ENCODE peak calls at places on chromosomes 7 and 10, in four cellular contexts. T is CD8-positive, alpha-beta T cell; N is neural crest cell; A is GM12865. D is an unnamed sample.

GRCh38 chr10:59335497-59335896 is 26.9 kb downstream of the FAM13C start:
- DNase-seq in A (no peak), T (no peak), N (no peak), D (no peak)

GRCh38 chr10:4909118-4909517 is 54.1 kb upstream of the AKR1C1 start:
- DNase-seq in A (peak; percentile 37), T (no peak), N (no peak), D (no peak)

GRCh38 chr7:72405871-72406270 is 6.3 kb downstream of the CALN1 start:
- DNase-seq in T (no peak), N (no peak), A (no peak), D (no peak)

GRCh38 chr10:47450442-47450841 is 33.5 kb downstream of the ANXA8 start:
- DNase-seq in N (no peak), A (no peak), T (no peak), D (no peak)

GRCh38 chr10:125633517-125633999 is 49.4 kb downstream of the TEX36 start:
- DNase-seq in N (no peak), A (no peak), T (no peak), D (no peak)

GRCh38 chr7:51150193-51150592 is 166.4 kb downstream of the COBL start:
- DNase-seq in A (no peak), N (no peak), T (no peak), D (no peak)

GRCh38 chr10:88386204-88386877 is 196.8 kb downstream of the RNLS start:
- DNase-seq in T (no peak), N (no peak), A (peak; percentile 83), D (no peak)

GRCh38 chr10:86603256-86603655 is 51.1 kb upstream of the OPN4 start:
- DNase-seq in A (no peak), N (no peak), T (no peak), D (no peak)

GRCh38 chr7:87926581-87927461 is 7.2 kb upstream of the ADAM22 start:
- DNase-seq in T (no peak), N (no peak), A (peak; percentile 97), D (no peak)

GRCh38 chr7:14016950-14017349 is 27.5 kb upstream of the ETV1 start:
- DNase-seq in A (no peak), N (no peak), T (no peak), D (no peak)

GRCh38 chr7:66778201-66778600 is 37.7 kb downstream of the RABGEF1 start:
- DNase-seq in T (no peak), A (no peak), N (no peak), D (no peak)

GRCh38 chr7:81285142-81285871 is 366.5 kb upstream of the SEMA3C start:
- DNase-seq in T (no peak), A (no peak), N (no peak), D (no peak)

GRCh38 chr10:79322616-79323566 is 24.4 kb upstream of the PPIF start:
- DNase-seq in T (peak; percentile 68), N (no peak), A (peak; percentile 82), D (no peak)

GRCh38 chr10:131155903-131156285 is 155.6 kb downstream of the TCERG1L start:
- DNase-seq in A (no peak), N (no peak), T (no peak), D (no peak)

GRCh38 chr7:128869138-128869943 is 6.7 kb downstream of the ATP6V1F start:
- DNase-seq in A (peak; percentile 70), N (peak; percentile 36), T (no peak), D (peak; percentile 37)

GRCh38 chr7:157441023-157441399 is 104.2 kb downstream of the DNAJB6 start:
- DNase-seq in T (no peak), A (no peak), N (no peak), D (no peak)

GRCh38 chr10:104255244-104255981 is 721 bp downstream of the GSTO1 start:
- DNase-seq in N (no peak), A (peak; percentile 22), T (no peak), D (no peak)

GRCh38 chr10:91511549-91512330 is 101.6 kb downstream of the HECTD2 start:
- DNase-seq in T (no peak), N (no peak), A (peak; percentile 3), D (no peak)

GRCh38 chr10:1652151-1652550 is 85.2 kb downstream of the ADARB2 start:
- DNase-seq in N (no peak), A (no peak), T (no peak), D (no peak)

GRCh38 chr7:139108256-139109187 is 998 bp downstream of the ZC3HAV1 start:
- DNase-seq in A (peak; percentile 47), T (no peak), N (peak; percentile 7), D (peak; percentile 23)

GRCh38 chr10:113872139-113873030 is 17.9 kb downstream of the NHLRC2 start:
- DNase-seq in N (no peak), T (no peak), A (peak; percentile 18), D (no peak)

GRCh38 chr10:69994262-69994661 is 58.4 kb upstream of the MACROH2A2 start:
- DNase-seq in N (no peak), A (peak; percentile 27), T (no peak), D (peak; percentile 13)

GRCh38 chr7:155815332-155816191 is 3.3 kb upstream of the SHH start:
- DNase-seq in T (peak; percentile 49), A (peak; percentile 68), N (peak; percentile 71), D (peak; percentile 85)

GRCh38 chr7:51472017-51472296 is 155.3 kb upstream of the COBL start:
- DNase-seq in N (no peak), T (no peak), A (no peak), D (no peak)

GRCh38 chr7:121797283-121798037 is 75.5 kb upstream of the PTPRZ1 start:
- DNase-seq in N (peak; percentile 23), T (no peak), A (no peak), D (no peak)

GRCh38 chr7:3575753-3576531 is 274.9 kb downstream of the SDK1 start:
- DNase-seq in N (no peak), A (no peak), T (no peak), D (no peak)

GRCh38 chr7:78493383-78493782 is 694.8 kb downstream of the PHTF2 start:
- DNase-seq in T (no peak), A (no peak), N (no peak), D (no peak)

GRCh38 chr10:98613446-98613845 is 166.7 kb upstream of the HPS1 start:
- DNase-seq in A (no peak), T (no peak), N (no peak), D (no peak)

GRCh38 chr7:101111261-101111660 is 15.6 kb upstream of the SERPINE1 start:
- DNase-seq in N (no peak), A (no peak), T (no peak), D (no peak)

GRCh38 chr7:57274535-57275283 is 142.5 kb upstream of the ZNF479 start:
- DNase-seq in A (no peak), T (no peak), N (no peak), D (no peak)

GRCh38 chr7:121140790-121141189 is 152.3 kb downstream of the CPED1 start:
- DNase-seq in N (no peak), A (no peak), T (no peak), D (no peak)

GRCh38 chr10:7412482-7413251 is 1.8 kb upstream of the SFMBT2 start:
- DNase-seq in N (peak; percentile 50), A (peak; percentile 42), T (no peak), D (peak; percentile 55)

GRCh38 chr10:70462349-70462984 is 16.1 kb upstream of the PALD1 start:
- DNase-seq in N (no peak), A (no peak), T (no peak), D (no peak)

GRCh38 chr7:31763548-31763947 is 76.5 kb downstream of the PPP1R17 start:
- DNase-seq in T (no peak), A (no peak), N (no peak), D (no peak)

GRCh38 chr7:31764457-31764856 is 77.4 kb downstream of the PPP1R17 start:
- DNase-seq in T (no peak), N (no peak), A (no peak), D (no peak)

GRCh38 chr7:31772211-31772610 is 85.2 kb downstream of the PPP1R17 start:
- DNase-seq in N (no peak), A (no peak), T (no peak), D (no peak)

GRCh38 chr7:31767686-31768358 is 80.8 kb downstream of the PPP1R17 start:
- DNase-seq in A (no peak), N (no peak), T (no peak), D (no peak)
- TF ChIP-seq CTCF in A (no peak), N (no peak), T (no peak), D (no peak)

DNA sequence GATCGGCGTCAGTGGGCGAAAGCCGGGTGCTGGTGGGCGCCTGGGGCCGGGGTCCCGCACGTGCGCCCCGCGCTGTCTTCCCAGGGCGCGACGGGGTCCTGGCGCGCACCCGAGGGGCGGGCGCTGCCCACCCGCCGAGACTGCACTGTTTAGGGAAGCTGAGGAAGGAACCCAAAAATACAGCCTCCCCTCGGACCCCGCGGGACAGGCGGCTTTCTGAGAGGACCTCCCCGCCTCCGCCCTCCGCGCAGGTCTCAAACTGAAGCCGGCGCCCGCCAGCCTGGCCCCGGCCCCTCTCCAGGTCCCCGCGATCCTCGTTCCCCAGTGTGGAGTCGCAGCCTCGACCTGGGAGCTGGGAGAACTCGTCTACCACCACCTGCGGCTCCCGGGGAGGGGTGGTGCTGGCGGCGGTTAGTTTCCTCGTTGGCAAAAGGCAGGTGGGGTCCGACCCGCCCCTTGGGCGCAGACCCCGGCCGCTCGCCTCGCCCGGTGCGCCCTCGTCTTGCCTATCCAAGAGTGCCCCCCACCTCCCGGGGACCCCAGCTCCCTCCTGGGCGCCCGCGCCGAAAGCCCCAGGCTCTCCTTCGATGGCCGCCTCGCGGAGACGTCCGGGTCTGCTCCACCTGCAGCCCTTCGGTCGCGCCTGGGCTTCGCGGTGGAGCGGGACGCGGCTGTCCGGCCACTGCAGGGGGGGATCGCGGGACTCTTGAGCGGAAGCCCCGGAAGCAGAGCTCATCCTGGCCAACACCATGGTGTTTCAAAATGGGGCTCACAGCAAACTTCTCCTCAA is 1.1 kb downstream of the EGFR start:
- DNase-seq in A (no peak), T (no peak), N (peak; percentile 8), D (peak; percentile 50)
- TF ChIP-seq CTCF in A (no peak), T (no peak), N (no peak), D (no peak)

GRCh38 chr10:97533888-97534287 is 35.2 kb downstream of the UBTD1 start:
- DNase-seq in A (no peak), N (no peak), T (no peak), D (no peak)

GRCh38 chr10:97531401-97531985 is 32.8 kb downstream of the UBTD1 start:
- DNase-seq in T (no peak), A (no peak), N (no peak), D (no peak)

GRCh38 chr10:97537186-97537869 is 35.3 kb upstream of the ANKRD2 start:
- DNase-seq in N (no peak), A (no peak), T (no peak), D (no peak)

GRCh38 chr10:97532935-97533671 is 34.4 kb downstream of the UBTD1 start:
- DNase-seq in A (no peak), T (no peak), N (no peak), D (peak; percentile 31)

GRCh38 chr10:97534746-97535367 is 36.1 kb downstream of the UBTD1 start:
- DNase-seq in N (no peak), A (peak; percentile 64), T (no peak), D (peak; percentile 51)
- TF ChIP-seq CTCF in N (peak; percentile 51), A (peak; percentile 78), T (no peak), D (peak; percentile 29)

GRCh38 chr7:106294334-106294733 is 9.6 kb upstream of the NAMPT start:
- DNase-seq in N (no peak), T (no peak), A (no peak), D (no peak)
- TF ChIP-seq CTCF in N (peak; percentile 39), T (no peak), A (no peak), D (peak; percentile 15)